ENCODE peak calls at places on chromosomes 16 and 17, in eight cellular contexts. T is psoas muscle; D is naive thymus-derived CD8-positive, alpha-beta T cell; A is HCT116; P is ELR; F is testis; Z is NCI-H345; X is mucosa of gallbladder. W is an unnamed sample.

GRCh38 chr16:14399397-14400284 is 230.4 kb downstream of the PARN start:
- DNase-seq in T (peak), D (no peak), F (no peak), A (peak), X (peak), Z (no peak), P (peak), W (no peak)

GRCh38 chr17:8366231-8366630 is 10.3 kb downstream of the KRABD2 start:
- DNase-seq in X (no peak), A (no peak), D (no peak), Z (no peak), F (no peak), P (peak), T (no peak), W (no peak)

GRCh38 chr16:17397499-17397891 is 73.3 kb downstream of the XYLT1 start:
- DNase-seq in F (no peak), X (peak), D (no peak), T (no peak), Z (peak), P (peak), A (no peak), W (no peak)

GRCh38 chr16:2156025-2156848 is 655 bp downstream of the TRAF7 start:
- DNase-seq in F (no peak), A (no peak), T (no peak), Z (no peak), D (no peak), P (peak), X (no peak), W (no peak)

GRCh38 chr16:68079616-68080344 is 5.4 kb upstream of the NFATC3 start:
- DNase-seq in X (peak), P (no peak), Z (no peak), T (peak), A (no peak), F (peak), D (peak), W (peak)

GRCh38 chr16:56632160-56632847 is at the start of gene MT1M:
- DNase-seq in X (no peak), D (no peak), T (peak), Z (no peak), P (peak), F (peak), A (no peak), W (no peak)

GRCh38 chr17:75153854-75154194 is 488 bp downstream of the JPT1 start:
- DNase-seq in P (peak), X (peak), F (peak), T (no peak), D (no peak), Z (peak), A (no peak), W (no peak)

GRCh38 chr16:28097500-28097899 is 34.0 kb upstream of the GSG1L start:
- DNase-seq in Z (no peak), X (no peak), A (no peak), T (no peak), F (no peak), D (no peak), P (no peak), W (no peak)

GRCh38 chr16:80100846-80101451 is 439.8 kb upstream of the DYNLRB2 start:
- DNase-seq in X (no peak), Z (no peak), A (no peak), F (no peak), D (no peak), P (no peak), T (no peak), W (no peak)

GRCh38 chr16:67872131-67872630 is 671 bp upstream of the EDC4 start:
- DNase-seq in X (no peak), F (no peak), P (no peak), Z (no peak), D (no peak), T (no peak), A (no peak), W (no peak)

GRCh38 chr17:47850692-47851573 is at the start of gene SP6:
- DNase-seq in D (peak), P (peak), T (peak), Z (peak), A (peak), F (peak), X (peak), W (peak)

GRCh38 chr16:1494129-1494640 is 1.0 kb downstream of the TELO2 start:
- DNase-seq in Z (no peak), T (peak), D (no peak), P (peak), X (no peak), A (no peak), F (peak), W (no peak)

GRCh38 chr16:67979955-67980678 is at the start of gene DPEP3:
- DNase-seq in P (no peak), T (no peak), F (peak), Z (no peak), A (no peak), D (no peak), X (no peak), W (peak)

GRCh38 chr17:64148699-64149098 is 18.8 kb upstream of the ERN1 start:
- DNase-seq in D (no peak), P (peak), F (peak), Z (no peak), T (peak), A (no peak), X (no peak), W (no peak)

GRCh38 chr17:61487161-61487654 is 35.0 kb downstream of the TBX4 start:
- DNase-seq in Z (no peak), T (no peak), A (no peak), X (no peak), P (no peak), F (no peak), D (no peak), W (no peak)

GRCh38 chr16:30447512-30448226 is 2.0 kb upstream of the SEPHS2 start:
- DNase-seq in T (no peak), P (no peak), F (no peak), D (no peak), X (peak), A (no peak), Z (no peak), W (no peak)

GRCh38 chr16:15440852-15441251 is 6.5 kb downstream of the BMERB1 start:
- DNase-seq in X (no peak), F (no peak), T (no peak), P (peak), Z (no peak), A (no peak), D (no peak), W (no peak)

GRCh38 chr17:47733414-47734288 is 615 bp downstream of the TBX21 start:
- DNase-seq in F (no peak), Z (no peak), D (no peak), A (no peak), X (no peak), P (no peak), T (no peak), W (peak)

GRCh38 chr16:79110953-79111352 is 489.6 kb downstream of the MAF start:
- DNase-seq in A (no peak), P (no peak), Z (no peak), T (no peak), F (no peak), D (no peak), X (no peak), W (no peak)

GRCh38 chr16:2699791-2700600 is 17.7 kb downstream of the KCTD5 start:
- DNase-seq in P (no peak), X (no peak), T (no peak), A (no peak), F (no peak), D (no peak), Z (no peak), W (no peak)

GRCh38 chr17:17157041-17157440 is 49.1 kb downstream of the PLD6 start:
- DNase-seq in X (no peak), F (no peak), Z (no peak), T (no peak), D (no peak), A (no peak), P (no peak), W (no peak)

GRCh38 chr17:1002412-1002753 is 5.5 kb downstream of the TIMM22 start:
- DNase-seq in Z (no peak), A (no peak), D (no peak), T (no peak), X (no peak), P (peak), F (no peak), W (no peak)

GRCh38 chr17:37067555-37068111 is 118.9 kb downstream of the AATF start:
- DNase-seq in Z (no peak), A (peak), F (no peak), P (peak), T (peak), D (no peak), X (peak), W (no peak)

GRCh38 chr16:30805056-30805369 is 18.0 kb upstream of the ZNF629 start:
- DNase-seq in T (no peak), P (no peak), A (no peak), F (no peak), D (no peak), Z (no peak), X (no peak), W (no peak)

GRCh38 chr16:87823146-87823929 is 46.0 kb downstream of the SLC7A5 start:
- DNase-seq in T (no peak), D (no peak), Z (no peak), A (no peak), F (no peak), X (no peak), P (no peak), W (no peak)

W was measured in B cell.